ENCODE peak calls at places on chromosomes 12 and 14, in nine cellular contexts. R is activated gamma-delta T cell treated with anti-CD3 and anti-CD28 coated beads, Interleukin-2, amount 50 U/mL, for 16 hours; T is activated naive CD8-positive, alpha-beta T cell treated with anti-CD3 and anti-CD28 coated beads, Interleukin-2, amount 10 ng/mL, durations not matched to agents 7 days and 5 days; V is right cardiac atrium; L is stimulated activated CD8-positive, alpha-beta memory T cell treated with anti-CD3 and anti-CD28 coated beads, Interleukin-2, amount 100 ng/mL, for 1 hour; N is T47D; S is T-cell; A is amniotic stem cell; G is endodermal cell. I is an unnamed sample.

GRCh38 chr14:54312166-54312801 is 84.5 kb upstream of the CDKN3 start:
- DNase-seq in L (no peak), S (no peak), G (no peak), V (peak), N (peak), R (no peak), A (peak), T (no peak), I (peak)

GRCh38 chr12:106297075-106297474 is 5.5 kb upstream of the TCP11L2 start:
- DNase-seq in T (no peak), R (no peak), V (no peak), L (no peak), G (no peak), S (no peak), A (no peak), N (no peak), I (no peak)

GRCh38 chr12:132143328-132144071 is 619 bp downstream of the DDX51 start:
- DNase-seq in T (no peak), N (no peak), V (peak), G (peak), A (no peak), L (no peak), S (no peak), R (peak), I (no peak)

GRCh38 chr14:71586131-71586893 is 345.9 kb upstream of the RGS6 start:
- DNase-seq in G (no peak), V (peak), N (no peak), S (no peak), T (no peak), A (peak), R (no peak), L (no peak), I (no peak)

GRCh38 chr14:50786821-50787464 is 44.0 kb downstream of the NIN start:
- DNase-seq in V (no peak), L (no peak), N (no peak), R (no peak), S (no peak), A (no peak), G (no peak), T (no peak), I (no peak)

GRCh38 chr12:64009321-64010068 is 165.0 kb downstream of the SRGAP1 start:
- DNase-seq in S (no peak), L (no peak), G (no peak), V (no peak), N (no peak), A (no peak), T (no peak), R (no peak), I (no peak)

GRCh38 chr12:6765634-6766581 is at the start of gene PTMS:
- DNase-seq in V (peak), G (peak), T (peak), N (peak), L (no peak), R (no peak), A (peak), S (no peak), I (peak)

GRCh38 chr14:101817511-101818001 is 56.0 kb downstream of the PPP2R5C start:
- DNase-seq in G (no peak), T (no peak), S (no peak), N (no peak), L (no peak), R (no peak), A (no peak), V (no peak), I (no peak)

GRCh38 chr12:57832966-57833365 is 13.6 kb downstream of the CTDSP2 start:
- DNase-seq in R (no peak), A (no peak), T (no peak), N (no peak), S (no peak), G (no peak), V (no peak), L (no peak), I (no peak)

GRCh38 chr12:27573972-27574371 is 50.0 kb downstream of the PPFIBP1 start:
- DNase-seq in R (no peak), G (no peak), V (no peak), L (no peak), N (no peak), A (no peak), T (no peak), S (no peak), I (peak)

GRCh38 chr12:10301103-10301502 is 6.6 kb upstream of the KLRD1 start:
- DNase-seq in S (no peak), L (no peak), R (no peak), V (no peak), G (no peak), N (no peak), A (no peak), T (no peak), I (no peak)

GRCh38 chr12:31849090-31849687 is 110.0 kb upstream of the RESF1 start:
- DNase-seq in A (no peak), L (no peak), G (no peak), V (no peak), R (no peak), N (no peak), T (no peak), S (no peak), I (no peak)

I was measured in HT1080.